ENCODE peak calls at places on chromosomes 4 and X, in five cellular contexts. Y is EH; D is PC-3; W is stimulated activated effector memory CD8-positive, alpha-beta T cell treated with anti-CD3 and anti-CD28 coated beads, Interleukin-12 subunit alpha, Interleukin-12 subunit beta, amount 100 ng/mL, for 72 hours; L is cerebellum. O is an unnamed sample.

GRCh38 chr4:2689825-2690700 is 66.1 kb downstream of the TNIP2 start:
- DNase-seq in D (no peak), W (peak), L (no peak), Y (peak), O (no peak)

GRCh38 chrX:51158261-51158660 is 174.4 kb upstream of the NUDT10 start:
- DNase-seq in L (no peak), W (no peak), D (no peak), Y (no peak), O (no peak)

GRCh38 chrX:127457161-127457560 is 595.0 kb downstream of the ACTRT1 start:
- DNase-seq in W (no peak), L (no peak), D (peak), Y (no peak), O (no peak)

GRCh38 chrX:118595501-118596042 is 100.0 kb downstream of the DOCK11 start:
- DNase-seq in W (no peak), L (no peak), D (no peak), Y (no peak), O (peak)

GRCh38 chrX:48910926-48911406 is 480 bp downstream of the SLC35A2 start:
- DNase-seq in L (no peak), Y (peak), W (no peak), D (no peak), O (no peak)

GRCh38 chrX:112631892-112632291 is 47.8 kb downstream of the LHFPL1 start:
- DNase-seq in L (no peak), D (no peak), Y (no peak), W (no peak), O (no peak)

GRCh38 chr4:78613522-78614311 is 62.1 kb downstream of the ANXA3 start:
- DNase-seq in L (no peak), W (no peak), Y (no peak), D (no peak), O (no peak)

GRCh38 chr4:41120297-41121217 is 93.8 kb downstream of the APBB2 start:
- DNase-seq in W (no peak), Y (no peak), D (no peak), L (peak), O (peak)

GRCh38 chr4:173328236-173328901 is 5.8 kb downstream of the HMGB2 start:
- DNase-seq in L (no peak), D (no peak), Y (peak), W (no peak), O (no peak)

GRCh38 chr4:21827575-21827974 is 121.0 kb downstream of the KCNIP4 start:
- DNase-seq in Y (peak), L (no peak), W (no peak), D (peak), O (no peak)

GRCh38 chr4:153142700-153143438 is 61.4 kb upstream of the TRIM2 start:
- DNase-seq in Y (peak), W (no peak), L (peak), D (peak), O (peak)

GRCh38 chr4:111639120-111639519 is 506.1 kb upstream of the FAM241A start:
- DNase-seq in L (no peak), W (no peak), D (peak), Y (peak), O (peak)